ENCODE peak calls at places on chromosomes 7 and 10, in ten cellular contexts. P is PC-3, M is astrocyte of the spinal cord, J is left ventricle myocardium inferior, F is gastrocnemius medialis, K is mucosa of descending colon, T is A549, W is fibroblast of pulmonary artery, N is foreskin fibroblast, L is dorsolateral prefrontal cortex. E is an unnamed sample.

GRCh38 chr7:80350430-80350829 is 161.4 kb downstream of the GNAT3 start:
- DNase-seq in J (no peak), F (no peak), K (no peak), N (peak; percentile 19), L (no peak), P (no peak), T (no peak), W (no peak), M (no peak), E (no peak)

GRCh38 chr10:92222603-92223275 is 68.1 kb downstream of the CPEB3 start:
- DNase-seq in W (peak; percentile 63), M (peak; percentile 59), T (no peak), F (no peak), K (no peak), N (peak; percentile 80), J (no peak), P (peak; percentile 84), L (no peak), E (peak; percentile 47)

GRCh38 chr7:47336178-47337020 is 245.5 kb downstream of the TNS3 start:
- DNase-seq in P (no peak), L (no peak), F (peak; percentile 82), W (peak; percentile 32), T (no peak), N (peak; percentile 74), J (peak; percentile 61), M (no peak), K (no peak), E (peak; percentile 70)

GRCh38 chr7:159025161-159025779 is 119.4 kb downstream of the VIPR2 start:
- DNase-seq in F (no peak), K (no peak), J (no peak), M (peak; percentile 43), W (no peak), N (no peak), T (no peak), L (peak; percentile 41), P (no peak), E (no peak)

GRCh38 chr7:150435047-150435389 is 15.4 kb upstream of the GIMAP8 start:
- DNase-seq in J (no peak), P (no peak), K (no peak), L (no peak), W (no peak), F (no peak), N (no peak), M (no peak), T (no peak), E (no peak)

GRCh38 chr7:28754027-28754426 is 204.1 kb downstream of the TRIL start:
- DNase-seq in M (peak; percentile 78), N (peak; percentile 81), K (no peak), L (peak; percentile 84), T (no peak), P (peak; percentile 11), W (peak; percentile 50), J (no peak), F (no peak), E (peak; percentile 45)

GRCh38 chr7:13727279-13727678 is 262.2 kb downstream of the ETV1 start:
- DNase-seq in M (no peak), N (peak; percentile 26), P (no peak), F (no peak), T (no peak), L (no peak), K (no peak), J (no peak), W (no peak), E (peak; percentile 4)

GRCh38 chr10:26621889-26622681 is 75.4 kb upstream of the PDSS1 start:
- DNase-seq in P (peak; percentile 13), K (peak; percentile 78), W (peak; percentile 17), J (peak; percentile 38), F (peak; percentile 19), M (no peak), N (peak; percentile 8), T (peak; percentile 18), L (no peak), E (peak; percentile 5)

GRCh38 chr7:39405591-39405990 is 160.6 kb upstream of the YAE1 start:
- DNase-seq in M (no peak), J (no peak), T (no peak), F (no peak), L (no peak), P (no peak), N (no peak), K (no peak), W (no peak), E (no peak)

GRCh38 chr10:80894339-80894791 is 356.7 kb downstream of the SH2D4B start:
- DNase-seq in P (no peak), J (no peak), F (no peak), N (no peak), M (no peak), K (no peak), L (no peak), W (no peak), T (no peak), E (no peak)

DNA sequence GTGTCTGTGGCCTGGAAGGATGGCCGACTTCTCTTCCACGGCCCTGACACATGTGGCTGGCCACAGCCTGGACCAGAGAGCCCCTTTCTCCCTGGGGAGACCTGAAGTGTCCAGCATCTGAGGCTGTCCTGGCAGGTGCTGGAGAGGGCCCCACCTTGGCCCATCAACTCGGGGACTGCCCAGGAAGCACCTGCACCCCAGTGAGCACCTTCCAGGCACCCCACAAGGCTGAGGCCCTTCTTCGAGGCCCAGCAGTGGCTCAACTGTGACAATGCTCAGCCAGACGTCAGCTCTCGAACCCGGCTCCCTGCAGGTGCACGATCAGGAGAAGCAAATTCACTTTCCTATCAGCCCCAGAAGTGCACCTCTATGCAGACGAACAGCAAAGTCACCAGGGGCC is 24.3 kb downstream of the RGS10 start:
- DNase-seq in K (no peak), T (no peak), M (no peak), P (no peak), W (no peak), F (no peak), L (no peak), N (no peak), J (no peak), E (no peak)
- H3K4me3 ChIP-seq in K (no peak overlapping the region), T (no peak overlapping the region), M (no peak overlapping the region), P (no peak overlapping the region), W (no peak overlapping the region), F (no peak overlapping the region), L (no peak overlapping the region), N (no peak overlapping the region), J (no peak overlapping the region), E (no peak overlapping the region)

DNA sequence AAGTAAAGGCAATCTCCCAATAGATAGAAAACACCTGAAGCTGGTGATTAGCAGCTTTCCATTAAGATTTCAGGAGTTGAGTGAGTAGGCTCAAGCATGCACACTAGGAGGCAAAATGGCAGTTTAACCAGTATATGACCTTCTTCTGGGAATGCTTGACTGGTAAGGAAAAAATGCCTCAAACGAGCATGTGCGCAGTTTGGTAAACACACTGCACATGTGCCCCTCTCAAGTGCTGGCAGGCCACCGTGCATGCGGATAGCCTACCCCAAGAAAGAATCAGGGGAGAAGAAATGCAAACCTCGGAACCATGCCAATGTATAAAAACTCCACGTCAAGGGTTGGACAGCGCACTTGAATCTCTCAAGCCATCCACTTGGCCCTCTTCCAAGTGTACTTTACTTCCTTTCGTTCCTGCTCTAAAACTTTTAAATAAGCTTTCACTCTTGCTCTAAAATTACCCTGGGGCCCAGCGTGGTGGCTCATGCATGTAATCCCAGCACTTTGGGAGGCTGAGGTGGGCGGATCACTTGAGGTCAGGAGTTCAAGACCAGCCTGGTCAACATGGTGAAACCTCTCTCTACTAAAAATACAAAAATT is 98.8 kb upstream of the CDK1 start:
- DNase-seq in P (no peak), L (no peak), J (no peak), W (no peak), K (no peak), F (no peak), M (no peak), N (no peak), T (no peak), E (no peak)
- TF ChIP-seq CTCF in P (no peak), L (no peak), J (no peak), W (no peak), K (no peak), F (no peak), M (no peak), N (no peak), T (no peak), E (no peak)

GRCh38 chr10:35130588-35131146 is 4.0 kb downstream of the CREM start:
- DNase-seq in K (no peak), L (no peak), P (peak; percentile 92), M (no peak), F (no peak), T (no peak), W (no peak), J (no peak), N (no peak), E (no peak)

GRCh38 chr10:35133586-35133985 is 6.9 kb downstream of the CREM start:
- DNase-seq in W (no peak), F (no peak), P (no peak), M (no peak), L (no peak), T (no peak), K (no peak), J (no peak), N (no peak), E (no peak)

GRCh38 chr10:35129185-35129674 is 2.6 kb downstream of the CREM start:
- DNase-seq in M (no peak), T (no peak), F (no peak), P (peak; percentile 74), J (no peak), N (no peak), K (no peak), W (no peak), L (no peak), E (no peak)

GRCh38 chr10:35135861-35136260 is 9.2 kb downstream of the CREM start:
- DNase-seq in F (no peak), T (no peak), M (no peak), P (no peak), N (no peak), J (no peak), W (no peak), L (no peak), K (no peak), E (no peak)

GRCh38 chr10:35132727-35133126 is 6.1 kb downstream of the CREM start:
- DNase-seq in J (no peak), P (no peak), N (no peak), K (no peak), T (no peak), L (no peak), F (no peak), M (no peak), W (no peak), E (no peak)
- H3K4me3 ChIP-seq in J (no peak overlapping the region), P (no peak overlapping the region), N (no peak overlapping the region), K (no peak overlapping the region), T (no peak overlapping the region), L (no peak overlapping the region), F (no peak overlapping the region), M (no peak overlapping the region), W (no peak overlapping the region), E (no peak overlapping the region)

DNA sequence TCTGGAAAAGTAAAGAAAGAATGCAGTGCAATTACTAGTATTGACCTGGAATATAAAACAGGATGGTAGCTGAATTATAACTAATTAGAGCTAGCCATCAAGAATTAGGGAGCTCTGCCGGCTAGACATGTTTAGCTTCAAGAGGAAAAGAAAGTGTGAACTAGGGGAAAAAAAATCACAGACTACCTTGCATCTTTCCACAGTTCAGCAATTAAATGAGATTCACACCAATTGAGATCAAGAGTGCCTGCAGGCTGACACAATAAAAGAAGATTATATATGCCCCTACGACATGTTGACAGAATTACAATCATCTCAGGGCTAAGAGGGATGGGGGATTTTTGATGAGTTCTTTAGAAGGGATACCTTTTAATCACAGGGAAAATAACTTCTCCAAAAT is 303.3 kb upstream of the CELF2 start:
- DNase-seq in L (no peak), F (no peak), K (no peak), M (no peak), T (no peak), P (no peak), J (no peak), N (no peak), W (no peak), E (no peak)
- TF ChIP-seq CTCF in L (no peak), F (no peak), K (no peak), M (no peak), T (no peak), P (no peak), J (no peak), N (no peak), W (no peak), E (no peak)

GRCh38 chr7:36191292-36191920 is 38.4 kb downstream of the EEPD1 start:
- DNase-seq in N (peak; percentile 60), T (no peak), F (no peak), P (no peak), K (no peak), J (no peak), L (no peak), M (peak; percentile 13), W (no peak), E (no peak)
- H3K4me3 ChIP-seq in N (no peak overlapping the region), T (no peak overlapping the region), F (no peak overlapping the region), P (no peak overlapping the region), K (no peak overlapping the region), J (no peak overlapping the region), L (no peak overlapping the region), M (no peak overlapping the region), W (no peak overlapping the region), E (no peak overlapping the region)